ENCODE peak calls at places on chromosomes 1 and 21, in eight cellular contexts. U is tibial nerve, K is heart left ventricle, M is OCI-LY7, F is progenitor cell of endocrine pancreas, X is NB4, Y is glutamatergic neuron, G is heart right ventricle. B is an unnamed sample.

GRCh38 chr1:44826375-44827196 is 16.5 kb downstream of the PTCH2 start:
- DNase-seq in U (no peak), K (peak; percentile 80), M (no peak), F (no peak), X (peak; percentile 31), Y (peak; percentile 13), G (peak; percentile 66), B (peak; percentile 62)

GRCh38 chr1:24206516-24207394 is 19.7 kb upstream of the IFNLR1 start:
- DNase-seq in U (no peak), K (no peak), M (no peak), F (no peak), X (no peak), Y (no peak), G (no peak), B (no peak)

GRCh38 chr1:42835422-42835821 is 11.0 kb upstream of the ZNF691 start:
- DNase-seq in U (no peak), K (no peak), M (no peak), F (no peak), X (no peak), Y (no peak), G (no peak), B (no peak)

GRCh38 chr1:81135524-81135923 is 665.2 kb upstream of the ADGRL2 start:
- DNase-seq in U (no peak), K (no peak), M (no peak), F (no peak), X (no peak), Y (no peak), G (no peak), B (no peak)

GRCh38 chr1:7953850-7954609 is 7.5 kb upstream of the PARK7 start:
- DNase-seq in U (peak; percentile 92), K (peak; percentile 99), M (peak; percentile 82), F (no peak), X (peak; percentile 99), Y (peak; percentile 82), G (peak; percentile 98), B (peak; percentile 78)

GRCh38 chr21:35855463-35855862 is 204.9 kb downstream of the SETD4 start:
- DNase-seq in U (no peak), K (no peak), M (no peak), F (no peak), X (no peak), Y (no peak), G (no peak), B (peak; percentile 74)

GRCh38 chr1:218339267-218339831 is 5.8 kb upstream of the TGFB2 start:
- DNase-seq in U (no peak), K (no peak), M (peak; percentile 35), F (no peak), X (peak; percentile 40), Y (no peak), G (no peak), B (peak; percentile 62)

GRCh38 chr1:167273027-167273800 is 52.5 kb downstream of the POU2F1 start:
- DNase-seq in U (no peak), K (no peak), M (no peak), F (no peak), X (peak; percentile 27), Y (no peak), G (no peak), B (peak; percentile 31)

GRCh38 chr1:8293141-8293540 is 24.8 kb upstream of the SLC45A1 start:
- DNase-seq in U (no peak), K (no peak), M (no peak), F (no peak), X (no peak), Y (no peak), G (no peak), B (no peak)

GRCh38 chr1:6075747-6076146 is 30.1 kb downstream of the KCNAB2 start:
- DNase-seq in U (no peak), K (no peak), M (peak; percentile 26), F (no peak), X (peak; percentile 49), Y (no peak), G (no peak), B (peak; percentile 6)

GRCh38 chr1:180627411-180627810 is 4.4 kb upstream of the XPR1 start:
- DNase-seq in U (no peak), K (no peak), M (peak; percentile 21), F (no peak), X (no peak), Y (no peak), G (no peak), B (peak; percentile 52)

GRCh38 chr1:89633103-89633744 is at the start of gene LRRC8C:
- DNase-seq in U (no peak), K (peak; percentile 66), M (peak; percentile 78), F (peak; percentile 44), X (peak; percentile 81), Y (peak; percentile 63), G (peak; percentile 71), B (peak; percentile 42)

GRCh38 chr1:246329900-246330299 is 177.2 kb downstream of the SMYD3 start:
- DNase-seq in U (no peak), K (no peak), M (no peak), F (no peak), X (no peak), Y (no peak), G (no peak), B (no peak)

GRCh38 chr21:46286668-46286982 is 483 bp downstream of the YBEY start:
- DNase-seq in U (no peak), K (no peak), M (no peak), F (no peak), X (no peak), Y (no peak), G (no peak), B (peak; percentile 75)

GRCh38 chr1:224357626-224358124 is 996 bp downstream of the CNIH4 start:
- DNase-seq in U (no peak), K (no peak), M (peak; percentile 18), F (no peak), X (peak; percentile 87), Y (no peak), G (no peak), B (peak; percentile 81)

GRCh38 chr1:204323887-204324286 is 35.8 kb downstream of the PLEKHA6 start:
- DNase-seq in U (no peak), K (no peak), M (no peak), F (no peak), X (no peak), Y (no peak), G (no peak), B (peak; percentile 86)

GRCh38 chr1:196317535-196318522 is 290.4 kb downstream of the KCNT2 start:
- DNase-seq in U (no peak), K (no peak), M (peak; percentile 3), F (no peak), X (peak; percentile 34), Y (peak; percentile 44), G (no peak), B (peak; percentile 51)

GRCh38 chr1:37660646-37661045 is 26.0 kb upstream of the RSPO1 start:
- DNase-seq in U (no peak), K (no peak), M (no peak), F (no peak), X (no peak), Y (no peak), G (no peak), B (no peak)

GRCh38 chr1:101203812-101204540 is 32.8 kb upstream of the S1PR1 start:
- DNase-seq in U (no peak), K (peak; percentile 53), M (no peak), F (no peak), X (no peak), Y (no peak), G (no peak), B (peak; percentile 56)

GRCh38 chr1:58815069-58815679 is 31.3 kb upstream of the JUN start:
- DNase-seq in U (peak; percentile 67), K (peak; percentile 90), M (peak; percentile 72), F (peak; percentile 45), X (peak; percentile 92), Y (peak; percentile 27), G (peak; percentile 85), B (peak; percentile 80)

GRCh38 chr1:27166929-27167328 is 12.0 kb upstream of the SLC9A1 start:
- DNase-seq in U (no peak), K (no peak), M (no peak), F (no peak), X (no peak), Y (no peak), G (no peak), B (no peak)

DNA sequence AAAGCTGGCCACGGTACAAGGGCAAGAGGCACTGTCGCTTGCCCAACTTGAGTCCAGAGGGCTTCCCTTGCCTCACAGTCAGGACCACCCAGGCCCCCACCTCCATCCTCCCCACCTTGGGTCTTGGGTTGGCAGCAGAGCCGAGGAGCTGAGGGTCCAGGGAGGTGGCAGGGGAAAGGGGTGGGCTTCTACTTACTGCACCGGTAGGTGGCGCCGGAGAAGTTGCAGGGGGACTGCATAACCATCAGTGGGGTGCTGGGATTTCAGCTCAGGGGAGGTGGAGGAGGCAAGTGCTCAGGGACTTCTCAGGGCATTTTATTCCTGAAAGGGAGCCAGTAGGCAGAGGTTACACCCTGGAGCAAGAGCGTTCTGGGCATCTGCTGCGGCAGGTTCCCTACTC is 44.0 kb downstream of the TRIM62 start:
- DNase-seq in U (no peak), K (peak; percentile 47), M (peak; percentile 65), F (peak; percentile 40), X (no peak), Y (peak; percentile 82), G (peak; percentile 58), B (peak; percentile 26)
- TF ChIP-seq CTCF in U (peak; percentile 24), K (peak; percentile 31), M (peak; percentile 86), F (peak; percentile 75), X (peak; percentile 28), Y (peak; percentile 72), G (peak; percentile 54), B (peak; percentile 54)

GRCh38 chr1:236425031-236425663 is 31.1 kb downstream of the EDARADD start:
- DNase-seq in U (no peak), K (no peak), M (no peak), F (no peak), X (no peak), Y (no peak), G (no peak), B (no peak)
- TF ChIP-seq CTCF in U (no peak), K (no peak), M (no peak), F (no peak), X (no peak), Y (no peak), G (no peak), B (no peak)

DNA sequence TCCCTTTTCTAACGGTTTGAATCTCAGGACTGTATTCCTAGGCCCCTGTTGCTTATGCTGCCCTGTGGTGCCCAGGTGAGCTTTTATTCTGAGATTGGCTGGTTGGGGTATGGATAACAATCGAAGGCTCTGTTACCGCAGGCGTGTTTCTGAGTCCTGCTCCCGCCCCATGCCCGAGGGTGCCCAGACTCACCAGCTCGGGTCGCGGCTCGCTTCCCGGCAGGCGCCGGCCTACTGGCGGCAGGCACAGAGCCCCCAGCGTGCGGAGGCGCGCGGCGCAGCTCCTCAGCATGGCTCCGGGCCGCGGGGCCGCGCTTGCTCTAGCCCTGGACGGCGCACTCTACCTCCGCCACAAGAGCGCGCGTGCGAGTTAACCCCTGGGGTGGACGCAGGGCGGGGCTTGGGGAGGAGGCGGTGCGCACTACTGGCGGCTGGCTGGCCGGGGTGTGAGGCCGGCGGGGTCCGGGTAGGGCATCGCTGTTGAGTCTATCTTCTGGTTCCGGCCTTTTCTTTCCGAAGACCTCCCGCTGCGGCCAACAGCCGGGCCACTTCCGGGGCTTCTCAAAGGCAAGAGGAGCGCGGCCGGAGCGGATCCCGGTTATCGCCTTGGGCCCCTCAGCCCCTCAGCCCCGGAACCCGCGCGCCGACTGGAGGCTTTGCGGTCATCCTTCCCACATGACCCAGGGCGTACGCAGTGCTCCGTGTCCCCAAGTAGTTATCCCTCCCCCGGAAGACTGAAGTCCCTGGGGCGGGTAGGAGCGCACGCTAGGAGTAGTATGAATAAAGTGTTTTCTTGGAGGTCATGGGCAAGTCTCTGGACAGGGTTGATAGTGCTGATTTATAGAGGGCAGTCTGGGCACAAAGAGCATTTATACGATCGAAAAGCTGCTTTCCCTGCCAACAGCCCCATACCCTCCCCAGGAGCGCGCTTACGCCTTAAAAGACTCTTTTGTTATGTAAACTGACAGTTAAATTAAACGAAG is at the start of gene THEM4:
- DNase-seq in U (peak; percentile 92), K (peak; percentile 99), M (peak; percentile 93), F (peak; percentile 96), X (peak; percentile 99), Y (peak; percentile 100), G (peak; percentile 98), B (peak; percentile 95)
- TF ChIP-seq CTCF in U (peak; percentile 29), K (peak; percentile 34), M (peak; percentile 47), F (peak; percentile 42), X (no peak), Y (no peak), G (peak; percentile 43), B (no peak)

GRCh38 chr1:40831001-40831732 is 31.0 kb downstream of the CITED4 start:
- DNase-seq in U (no peak), K (no peak), M (no peak), F (no peak), X (no peak), Y (no peak), G (no peak), B (no peak)
- TF ChIP-seq CTCF in U (no peak), K (no peak), M (no peak), F (no peak), X (no peak), Y (no peak), G (no peak), B (no peak)

B was measured in fibroblast of mammary gland.